ENCODE peak calls at places on chromosomes 2 and 18, in seven cellular contexts. One of them, this sample, is unnamed.

GRCh38 chr2:70440621-70441020 is 113.0 kb downstream of the TGFA start:
- DNase-seq in A549: no peak
- DNase-seq in GM23338: no peak
- DNase-seq in upper lobe of right lung: no peak
- DNase-seq in small intestine: no peak
- DNase-seq in right cardiac atrium: no peak
- DNase-seq in HAP-1: no peak
- DNase-seq in this sample: no peak

GRCh38 chr2:20766798-20767644 is 55.9 kb downstream of the LDAH start:
- DNase-seq in A549: no peak
- DNase-seq in GM23338: no peak
- DNase-seq in upper lobe of right lung: no peak
- DNase-seq in small intestine: no peak
- DNase-seq in right cardiac atrium: peak; percentile 7
- DNase-seq in HAP-1: no peak
- DNase-seq in this sample: no peak

GRCh38 chr2:241138471-241138870 is 10.8 kb downstream of the PASK start:
- DNase-seq in A549: no peak
- DNase-seq in GM23338: no peak
- DNase-seq in upper lobe of right lung: no peak
- DNase-seq in small intestine: no peak
- DNase-seq in right cardiac atrium: peak; percentile 0
- DNase-seq in HAP-1: no peak
- DNase-seq in this sample: no peak

GRCh38 chr2:75389271-75389670 is 171.5 kb downstream of the EVA1A start:
- DNase-seq in A549: no peak
- DNase-seq in GM23338: no peak
- DNase-seq in upper lobe of right lung: no peak
- DNase-seq in small intestine: no peak
- DNase-seq in right cardiac atrium: no peak
- DNase-seq in HAP-1: no peak
- DNase-seq in this sample: no peak

GRCh38 chr2:77513191-77513590 is 9.0 kb downstream of the LRRTM4 start:
- DNase-seq in A549: peak; percentile 3
- DNase-seq in GM23338: no peak
- DNase-seq in upper lobe of right lung: no peak
- DNase-seq in small intestine: no peak
- DNase-seq in right cardiac atrium: no peak
- DNase-seq in HAP-1: no peak
- DNase-seq in this sample: no peak

GRCh38 chr2:9799011-9799596 is 44.2 kb upstream of the TAF1B start:
- DNase-seq in A549: no peak
- DNase-seq in GM23338: no peak
- DNase-seq in upper lobe of right lung: no peak
- DNase-seq in small intestine: peak; percentile 95
- DNase-seq in right cardiac atrium: no peak
- DNase-seq in HAP-1: no peak
- DNase-seq in this sample: no peak

GRCh38 chr2:216752855-216753505 is 57.6 kb upstream of the IGFBP5 start:
- DNase-seq in A549: no peak
- DNase-seq in GM23338: no peak
- DNase-seq in upper lobe of right lung: no peak
- DNase-seq in small intestine: no peak
- DNase-seq in right cardiac atrium: no peak
- DNase-seq in HAP-1: no peak
- DNase-seq in this sample: no peak

GRCh38 chr2:190947139-190947538 is 66.5 kb downstream of the GLS start:
- DNase-seq in A549: peak; percentile 59
- DNase-seq in GM23338: no peak
- DNase-seq in upper lobe of right lung: no peak
- DNase-seq in small intestine: no peak
- DNase-seq in right cardiac atrium: no peak
- DNase-seq in HAP-1: peak; percentile 44
- DNase-seq in this sample: no peak

GRCh38 chr2:69581774-69582581 is 61.6 kb downstream of the AAK1 start:
- DNase-seq in A549: peak; percentile 39
- DNase-seq in GM23338: peak; percentile 44
- DNase-seq in upper lobe of right lung: no peak
- DNase-seq in small intestine: no peak
- DNase-seq in right cardiac atrium: no peak
- DNase-seq in HAP-1: no peak
- DNase-seq in this sample: no peak

GRCh38 chr2:120430501-120430830 is 84.5 kb downstream of the INHBB start:
- DNase-seq in A549: no peak
- DNase-seq in GM23338: no peak
- DNase-seq in upper lobe of right lung: peak; percentile 39
- DNase-seq in small intestine: no peak
- DNase-seq in right cardiac atrium: no peak
- DNase-seq in HAP-1: no peak
- DNase-seq in this sample: no peak

GRCh38 chr2:1162768-1163584 is 212.3 kb downstream of the SNTG2 start:
- DNase-seq in A549: no peak
- DNase-seq in GM23338: no peak
- DNase-seq in upper lobe of right lung: no peak
- DNase-seq in small intestine: no peak
- DNase-seq in right cardiac atrium: peak; percentile 45
- DNase-seq in HAP-1: no peak
- DNase-seq in this sample: no peak

GRCh38 chr2:217247511-217247910 is 387.6 kb upstream of the TNP1 start:
- DNase-seq in A549: no peak
- DNase-seq in GM23338: no peak
- DNase-seq in upper lobe of right lung: no peak
- DNase-seq in small intestine: no peak
- DNase-seq in right cardiac atrium: no peak
- DNase-seq in HAP-1: no peak
- DNase-seq in this sample: no peak

GRCh38 chr2:117957616-117958015 is 56.3 kb downstream of the CCDC93 start:
- DNase-seq in A549: no peak
- DNase-seq in GM23338: no peak
- DNase-seq in upper lobe of right lung: no peak
- DNase-seq in small intestine: no peak
- DNase-seq in right cardiac atrium: no peak
- DNase-seq in HAP-1: no peak
- DNase-seq in this sample: no peak

GRCh38 chr2:46686811-46687210 is 207.4 kb downstream of the TMEM247 start:
- DNase-seq in A549: no peak
- DNase-seq in GM23338: no peak
- DNase-seq in upper lobe of right lung: no peak
- DNase-seq in small intestine: no peak
- DNase-seq in right cardiac atrium: no peak
- DNase-seq in HAP-1: no peak
- DNase-seq in this sample: no peak

GRCh38 chr2:6913415-6914157 is 3.6 kb upstream of the RNF144A start:
- DNase-seq in A549: no peak
- DNase-seq in GM23338: no peak
- DNase-seq in upper lobe of right lung: no peak
- DNase-seq in small intestine: no peak
- DNase-seq in right cardiac atrium: no peak
- DNase-seq in HAP-1: no peak
- DNase-seq in this sample: no peak

GRCh38 chr18:7729858-7730257 is 162.7 kb downstream of the PTPRM start:
- DNase-seq in A549: no peak
- DNase-seq in GM23338: no peak
- DNase-seq in upper lobe of right lung: no peak
- DNase-seq in small intestine: peak; percentile 12
- DNase-seq in right cardiac atrium: no peak
- DNase-seq in HAP-1: no peak
- DNase-seq in this sample: no peak

GRCh38 chr18:10727477-10727876 is 201.7 kb downstream of the NAPG start:
- DNase-seq in A549: no peak
- DNase-seq in GM23338: no peak
- DNase-seq in upper lobe of right lung: no peak
- DNase-seq in small intestine: no peak
- DNase-seq in right cardiac atrium: no peak
- DNase-seq in HAP-1: no peak
- DNase-seq in this sample: no peak

GRCh38 chr2:222320441-222321395 is 21.9 kb upstream of the PAX3 start:
- DNase-seq in A549: no peak
- DNase-seq in GM23338: peak; percentile 40
- DNase-seq in upper lobe of right lung: no peak
- DNase-seq in small intestine: no peak
- DNase-seq in right cardiac atrium: no peak
- DNase-seq in HAP-1: no peak
- DNase-seq in this sample: no peak
- H3K4me1 ChIP-seq in A549: peaks cover 13% of the 10 kb centered on the region
- H3K4me1 ChIP-seq in GM23338: peaks cover 7% of the 10 kb centered on the region
- H3K4me1 ChIP-seq in upper lobe of right lung: peaks cover 4% of the 10 kb centered on the region
- H3K4me1 ChIP-seq in small intestine: no peaks in the 10 kb centered on the region
- H3K4me1 ChIP-seq in right cardiac atrium: no peaks in the 10 kb centered on the region
- H3K4me1 ChIP-seq in HAP-1: no peaks in the 10 kb centered on the region
- H3K4me1 ChIP-seq in this sample: peaks cover 1% of the 10 kb centered on the region

DNA sequence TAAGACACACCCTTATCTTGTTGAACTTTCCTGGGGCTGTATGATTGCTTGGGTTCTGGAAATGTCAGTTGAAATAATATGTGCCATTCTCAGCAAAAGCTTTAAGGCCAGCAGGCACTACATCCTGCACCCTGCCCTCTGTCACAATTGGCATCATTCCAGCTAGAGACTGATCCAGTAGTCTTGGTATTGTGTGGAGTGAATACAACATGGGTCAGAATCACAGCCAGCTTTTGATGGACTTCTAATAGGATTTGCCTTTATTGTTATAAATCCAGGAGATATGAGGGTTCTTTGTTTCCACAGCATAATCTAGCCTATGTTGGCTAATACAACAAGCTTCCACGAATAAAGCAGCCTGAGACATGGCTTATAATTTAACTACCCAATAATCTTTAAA is 617.0 kb upstream of the CDH2 start:
- DNase-seq in A549: no peak
- DNase-seq in GM23338: no peak
- DNase-seq in upper lobe of right lung: no peak
- DNase-seq in small intestine: peak; percentile 58
- DNase-seq in right cardiac atrium: no peak
- DNase-seq in HAP-1: peak; percentile 44
- DNase-seq in this sample: no peak
- H3K4me1 ChIP-seq in A549: peaks cover 7% of the 10 kb centered on the region
- H3K4me1 ChIP-seq in GM23338: no peaks in the 10 kb centered on the region
- H3K4me1 ChIP-seq in upper lobe of right lung: no peaks in the 10 kb centered on the region
- H3K4me1 ChIP-seq in small intestine: no peaks in the 10 kb centered on the region
- H3K4me1 ChIP-seq in right cardiac atrium: no peaks in the 10 kb centered on the region
- H3K4me1 ChIP-seq in HAP-1: no peaks in the 10 kb centered on the region
- H3K4me1 ChIP-seq in this sample: no peaks in the 10 kb centered on the region

GRCh38 chr2:28407131-28407975 is 14.7 kb downstream of the FOSL2 start:
- DNase-seq in A549: no peak
- DNase-seq in GM23338: no peak
- DNase-seq in upper lobe of right lung: peak; percentile 23
- DNase-seq in small intestine: no peak
- DNase-seq in right cardiac atrium: peak; percentile 15
- DNase-seq in HAP-1: no peak
- DNase-seq in this sample: no peak
- H3K4me1 ChIP-seq in A549: peaks cover 82% of the 10 kb centered on the region
- H3K4me1 ChIP-seq in GM23338: no peaks in the 10 kb centered on the region
- H3K4me1 ChIP-seq in upper lobe of right lung: peaks cover 66% of the 10 kb centered on the region
- H3K4me1 ChIP-seq in small intestine: peaks cover 4% of the 10 kb centered on the region
- H3K4me1 ChIP-seq in right cardiac atrium: peaks cover 8% of the 10 kb centered on the region
- H3K4me1 ChIP-seq in HAP-1: no peaks in the 10 kb centered on the region
- H3K4me1 ChIP-seq in this sample: no peaks in the 10 kb centered on the region

GRCh38 chr2:96664366-96664765 is 21.8 kb downstream of the FER1L5 start:
- DNase-seq in A549: no peak
- DNase-seq in GM23338: no peak
- DNase-seq in upper lobe of right lung: no peak
- DNase-seq in small intestine: no peak
- DNase-seq in right cardiac atrium: no peak
- DNase-seq in HAP-1: no peak
- DNase-seq in this sample: no peak
- H3K4me1 ChIP-seq in A549: peaks cover 11% of the 10 kb centered on the region
- H3K4me1 ChIP-seq in GM23338: no peaks in the 10 kb centered on the region
- H3K4me1 ChIP-seq in upper lobe of right lung: peaks cover 10% of the 10 kb centered on the region
- H3K4me1 ChIP-seq in small intestine: no peaks in the 10 kb centered on the region
- H3K4me1 ChIP-seq in right cardiac atrium: peaks cover 2% of the 10 kb centered on the region
- H3K4me1 ChIP-seq in HAP-1: no peaks in the 10 kb centered on the region
- H3K4me1 ChIP-seq in this sample: no peaks in the 10 kb centered on the region

DNA sequence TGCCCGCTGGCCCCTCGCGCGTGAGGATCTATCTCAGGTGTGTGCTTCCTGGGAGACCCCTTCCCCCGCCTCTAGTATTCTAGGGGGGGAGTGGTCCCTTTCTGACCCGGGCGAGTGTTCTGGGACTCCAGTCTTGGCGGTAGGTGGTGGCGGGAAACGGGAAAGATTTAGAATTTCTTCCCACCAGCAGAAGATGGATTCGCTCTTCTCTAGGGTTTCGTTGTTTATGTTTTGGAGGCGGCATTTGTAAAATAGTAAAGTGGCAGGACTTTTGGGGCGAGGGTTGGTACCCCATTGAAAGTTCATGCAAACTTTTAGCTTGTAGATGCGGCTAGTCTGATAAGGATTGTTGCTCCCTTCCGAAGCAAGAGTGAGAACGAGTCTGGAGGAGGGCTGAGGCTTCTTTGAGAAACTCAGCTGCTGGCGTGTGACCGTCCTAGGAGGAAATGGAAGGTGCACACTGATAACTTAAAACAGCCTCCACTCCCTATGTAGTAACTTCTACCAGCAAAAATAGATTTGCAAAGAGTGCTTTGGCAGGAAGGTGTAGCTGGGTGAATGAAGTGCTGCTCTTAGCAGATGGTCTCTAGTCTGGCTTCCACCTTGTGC is 402 bp downstream of the GPD2 start:
- DNase-seq in A549: peak; percentile 21
- DNase-seq in GM23338: peak; percentile 25
- DNase-seq in upper lobe of right lung: no peak
- DNase-seq in small intestine: peak; percentile 56
- DNase-seq in right cardiac atrium: peak; percentile 19
- DNase-seq in HAP-1: peak; percentile 23
- DNase-seq in this sample: no peak
- H3K4me1 ChIP-seq in A549: peaks cover 41% of the 10 kb centered on the region
- H3K4me1 ChIP-seq in GM23338: peaks cover 16% of the 10 kb centered on the region
- H3K4me1 ChIP-seq in upper lobe of right lung: peaks cover 28% of the 10 kb centered on the region
- H3K4me1 ChIP-seq in small intestine: no peaks in the 10 kb centered on the region
- H3K4me1 ChIP-seq in right cardiac atrium: peaks cover 2% of the 10 kb centered on the region
- H3K4me1 ChIP-seq in HAP-1: peaks cover 16% of the 10 kb centered on the region
- H3K4me1 ChIP-seq in this sample: no peaks in the 10 kb centered on the region

GRCh38 chr2:5052905-5053304 is 639.3 kb upstream of the SOX11 start:
- DNase-seq in A549: no peak
- DNase-seq in GM23338: no peak
- DNase-seq in upper lobe of right lung: no peak
- DNase-seq in small intestine: no peak
- DNase-seq in right cardiac atrium: no peak
- DNase-seq in HAP-1: no peak
- DNase-seq in this sample: no peak

GRCh38 chr2:5060956-5061355 is 631.2 kb upstream of the SOX11 start:
- DNase-seq in A549: no peak
- DNase-seq in GM23338: no peak
- DNase-seq in upper lobe of right lung: no peak
- DNase-seq in small intestine: no peak
- DNase-seq in right cardiac atrium: no peak
- DNase-seq in HAP-1: no peak
- DNase-seq in this sample: no peak

DNA sequence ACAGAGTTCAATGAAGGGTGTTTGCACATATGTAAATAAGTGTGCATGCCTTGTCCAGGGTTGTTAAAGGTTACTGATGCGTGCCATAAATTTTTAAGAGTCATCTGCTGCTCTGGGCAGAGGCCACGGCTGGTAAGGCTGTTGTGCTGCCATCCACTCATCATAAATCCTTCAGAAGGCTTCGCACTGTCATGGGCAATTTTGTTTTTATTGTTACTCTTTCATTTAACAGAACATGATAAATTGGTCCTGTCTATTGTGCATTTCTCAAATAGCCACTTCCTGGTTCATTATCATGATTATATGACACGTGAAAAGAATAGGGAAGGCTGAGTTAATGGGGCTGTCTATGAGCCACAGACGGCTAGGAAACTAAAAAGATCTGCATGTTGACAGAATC is 634.3 kb upstream of the SOX11 start:
- DNase-seq in A549: no peak
- DNase-seq in GM23338: no peak
- DNase-seq in upper lobe of right lung: no peak
- DNase-seq in small intestine: no peak
- DNase-seq in right cardiac atrium: no peak
- DNase-seq in HAP-1: no peak
- DNase-seq in this sample: no peak
- H3K4me1 ChIP-seq in A549: no peaks in the 10 kb centered on the region
- H3K4me1 ChIP-seq in GM23338: no peaks in the 10 kb centered on the region
- H3K4me1 ChIP-seq in upper lobe of right lung: no peaks in the 10 kb centered on the region
- H3K4me1 ChIP-seq in small intestine: no peaks in the 10 kb centered on the region
- H3K4me1 ChIP-seq in right cardiac atrium: no peaks in the 10 kb centered on the region
- H3K4me1 ChIP-seq in HAP-1: no peaks in the 10 kb centered on the region
- H3K4me1 ChIP-seq in this sample: no peaks in the 10 kb centered on the region